ENCODE peak calls at places on chromosomes 6 and 20, in five cellular contexts. One of them, this sample, is unnamed.

GRCh38 chr6:139131736-139132285 is 3.1 kb upstream of the HECA start:
- DNase-seq in cardiac muscle cell: no peak
- DNase-seq in heart left ventricle: no peak
- DNase-seq in right atrium auricular region: no peak
- DNase-seq in uterus: no peak
- DNase-seq in this sample: no peak

GRCh38 chr6:158756977-158757752 is 62.0 kb downstream of the EZR start:
- DNase-seq in uterus: no peak
- DNase-seq in cardiac muscle cell: no peak
- DNase-seq in right atrium auricular region: no peak
- DNase-seq in heart left ventricle: no peak
- DNase-seq in this sample: no peak

GRCh38 chr6:157434349-157435016 is 53.5 kb downstream of the ZDHHC14 start:
- DNase-seq in right atrium auricular region: peak
- DNase-seq in cardiac muscle cell: no peak
- DNase-seq in uterus: peak
- DNase-seq in heart left ventricle: peak
- DNase-seq in this sample: no peak

GRCh38 chr6:97215157-97215769 is 67.8 kb downstream of the MMS22L start:
- DNase-seq in heart left ventricle: no peak
- DNase-seq in uterus: no peak
- DNase-seq in cardiac muscle cell: peak
- DNase-seq in right atrium auricular region: no peak
- DNase-seq in this sample: no peak

GRCh38 chr6:111602481-111603404 is 2.9 kb downstream of the TRAF3IP2 start:
- DNase-seq in heart left ventricle: peak
- DNase-seq in uterus: peak
- DNase-seq in cardiac muscle cell: peak
- DNase-seq in right atrium auricular region: peak
- DNase-seq in this sample: no peak

GRCh38 chr6:90369024-90369519 is 72.4 kb upstream of the BACH2 start:
- DNase-seq in heart left ventricle: peak
- DNase-seq in cardiac muscle cell: no peak
- DNase-seq in right atrium auricular region: peak
- DNase-seq in uterus: peak
- DNase-seq in this sample: no peak

GRCh38 chr20:16758459-16759160 is 10.5 kb downstream of the OTOR start:
- DNase-seq in uterus: no peak
- DNase-seq in cardiac muscle cell: no peak
- DNase-seq in right atrium auricular region: no peak
- DNase-seq in heart left ventricle: no peak
- DNase-seq in this sample: no peak

GRCh38 chr20:6919792-6920468 is 152.4 kb downstream of the BMP2 start:
- DNase-seq in uterus: no peak
- DNase-seq in right atrium auricular region: no peak
- DNase-seq in heart left ventricle: no peak
- DNase-seq in cardiac muscle cell: no peak
- DNase-seq in this sample: no peak

GRCh38 chr6:23561732-23562131 is 564.3 kb upstream of the NRSN1 start:
- DNase-seq in right atrium auricular region: no peak
- DNase-seq in cardiac muscle cell: no peak
- DNase-seq in heart left ventricle: no peak
- DNase-seq in uterus: no peak
- DNase-seq in this sample: no peak

GRCh38 chr6:30881987-30882763 is 2.1 kb upstream of the DDR1 start:
- DNase-seq in cardiac muscle cell: peak
- DNase-seq in heart left ventricle: no peak
- DNase-seq in uterus: peak
- DNase-seq in right atrium auricular region: no peak
- DNase-seq in this sample: no peak

GRCh38 chr6:27374824-27375612 is 13.5 kb upstream of the ZNF391 start:
- DNase-seq in uterus: peak
- DNase-seq in right atrium auricular region: peak
- DNase-seq in heart left ventricle: peak
- DNase-seq in cardiac muscle cell: peak
- DNase-seq in this sample: peak
- H3K27ac ChIP-seq in uterus: peak
- H3K27ac ChIP-seq in right atrium auricular region: peak
- H3K27ac ChIP-seq in heart left ventricle: peak
- H3K27ac ChIP-seq in cardiac muscle cell: peak
- H3K27ac ChIP-seq in this sample: peak

GRCh38 chr6:65786815-65787214 is 79.8 kb upstream of the EYS start:
- DNase-seq in cardiac muscle cell: no peak
- DNase-seq in heart left ventricle: no peak
- DNase-seq in uterus: no peak
- DNase-seq in right atrium auricular region: no peak
- DNase-seq in this sample: no peak
- H3K4me3 ChIP-seq in cardiac muscle cell: no peak
- H3K4me3 ChIP-seq in heart left ventricle: no peak
- H3K4me3 ChIP-seq in uterus: no peak
- H3K4me3 ChIP-seq in right atrium auricular region: no peak
- H3K4me3 ChIP-seq in this sample: no peak

GRCh38 chr6:11770546-11771466 is 7.8 kb downstream of the ADTRP start:
- DNase-seq in heart left ventricle: peak
- DNase-seq in cardiac muscle cell: no peak
- DNase-seq in uterus: peak
- DNase-seq in right atrium auricular region: peak
- DNase-seq in this sample: no peak

GRCh38 chr6:11769816-11770545 is 8.6 kb downstream of the ADTRP start:
- DNase-seq in uterus: no peak
- DNase-seq in cardiac muscle cell: no peak
- DNase-seq in heart left ventricle: no peak
- DNase-seq in right atrium auricular region: no peak
- DNase-seq in this sample: no peak

GRCh38 chr6:11772109-11772830 is 6.3 kb downstream of the ADTRP start:
- DNase-seq in cardiac muscle cell: no peak
- DNase-seq in heart left ventricle: no peak
- DNase-seq in right atrium auricular region: peak
- DNase-seq in uterus: peak
- DNase-seq in this sample: no peak

GRCh38 chr6:11773013-11773412 is 5.6 kb downstream of the ADTRP start:
- DNase-seq in uterus: no peak
- DNase-seq in heart left ventricle: no peak
- DNase-seq in right atrium auricular region: no peak
- DNase-seq in cardiac muscle cell: no peak
- DNase-seq in this sample: no peak

GRCh38 chr6:11771473-11772048 is 7.0 kb downstream of the ADTRP start:
- DNase-seq in cardiac muscle cell: no peak
- DNase-seq in uterus: no peak
- DNase-seq in heart left ventricle: no peak
- DNase-seq in right atrium auricular region: no peak
- DNase-seq in this sample: no peak
- H3K27ac ChIP-seq in cardiac muscle cell: no peak
- H3K27ac ChIP-seq in uterus: peak
- H3K27ac ChIP-seq in heart left ventricle: peak
- H3K27ac ChIP-seq in right atrium auricular region: peak
- H3K27ac ChIP-seq in this sample: no peak

GRCh38 chr6:136788069-136788902 is 4.0 kb downstream of the MAP3K5 start:
- DNase-seq in right atrium auricular region: no peak
- DNase-seq in uterus: no peak
- DNase-seq in cardiac muscle cell: no peak
- DNase-seq in heart left ventricle: no peak
- DNase-seq in this sample: peak
- H3K4me3 ChIP-seq in right atrium auricular region: no peak
- H3K4me3 ChIP-seq in uterus: peak
- H3K4me3 ChIP-seq in cardiac muscle cell: no peak
- H3K4me3 ChIP-seq in heart left ventricle: no peak
- H3K4me3 ChIP-seq in this sample: peak

GRCh38 chr6:42766163-42766670 is 15.6 kb upstream of the BICRAL start:
- DNase-seq in heart left ventricle: no peak
- DNase-seq in uterus: no peak
- DNase-seq in right atrium auricular region: no peak
- DNase-seq in cardiac muscle cell: no peak
- DNase-seq in this sample: no peak
- H3K27ac ChIP-seq in heart left ventricle: no peak
- H3K27ac ChIP-seq in uterus: no peak
- H3K27ac ChIP-seq in right atrium auricular region: no peak
- H3K27ac ChIP-seq in cardiac muscle cell: no peak
- H3K27ac ChIP-seq in this sample: no peak

GRCh38 chr6:6002809-6003333 is 3.9 kb downstream of the NRN1 start:
- DNase-seq in uterus: no peak
- DNase-seq in right atrium auricular region: no peak
- DNase-seq in cardiac muscle cell: no peak
- DNase-seq in heart left ventricle: no peak
- DNase-seq in this sample: no peak
- H3K4me3 ChIP-seq in uterus: no peak
- H3K4me3 ChIP-seq in right atrium auricular region: peak
- H3K4me3 ChIP-seq in cardiac muscle cell: no peak
- H3K4me3 ChIP-seq in heart left ventricle: peak
- H3K4me3 ChIP-seq in this sample: peak

DNA sequence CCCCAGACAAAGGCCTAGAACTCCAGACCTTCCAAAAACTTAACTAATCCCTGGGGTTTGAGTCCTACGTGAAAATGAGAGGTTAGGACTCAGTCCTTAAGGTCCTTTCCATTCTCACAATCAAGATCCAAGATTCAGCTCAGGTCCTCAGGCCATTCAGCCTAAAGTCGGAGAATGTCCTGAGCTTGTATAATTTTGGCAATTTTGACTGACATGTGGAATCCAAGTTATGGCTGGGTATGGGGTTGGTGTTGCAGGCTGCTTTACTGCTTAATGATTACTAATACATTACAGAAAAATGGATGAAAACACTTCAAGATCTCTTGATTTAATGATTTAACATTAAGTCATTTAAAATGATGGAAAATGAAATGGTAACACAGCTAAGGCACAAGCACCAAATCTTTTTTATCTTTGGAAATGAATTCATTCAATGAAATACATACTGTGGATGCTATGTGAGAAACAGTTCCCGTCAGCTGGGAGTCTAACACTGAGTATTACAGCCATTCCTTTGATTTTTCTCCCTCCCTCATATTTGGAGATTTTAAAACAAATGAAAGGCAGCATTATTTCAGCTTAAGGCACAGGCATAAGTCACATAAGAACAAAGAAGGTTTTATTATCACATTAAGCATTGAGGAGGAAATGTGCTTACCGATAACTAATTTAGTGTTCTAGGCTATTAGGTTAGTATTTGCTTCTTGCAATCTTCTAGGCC is 1.3 kb downstream of the ARHGAP18 start:
- DNase-seq in cardiac muscle cell: no peak
- DNase-seq in uterus: no peak
- DNase-seq in heart left ventricle: no peak
- DNase-seq in right atrium auricular region: no peak
- DNase-seq in this sample: no peak
- H3K27ac ChIP-seq in cardiac muscle cell: no peak
- H3K27ac ChIP-seq in uterus: peak
- H3K27ac ChIP-seq in heart left ventricle: peak
- H3K27ac ChIP-seq in right atrium auricular region: peak
- H3K27ac ChIP-seq in this sample: peak

DNA sequence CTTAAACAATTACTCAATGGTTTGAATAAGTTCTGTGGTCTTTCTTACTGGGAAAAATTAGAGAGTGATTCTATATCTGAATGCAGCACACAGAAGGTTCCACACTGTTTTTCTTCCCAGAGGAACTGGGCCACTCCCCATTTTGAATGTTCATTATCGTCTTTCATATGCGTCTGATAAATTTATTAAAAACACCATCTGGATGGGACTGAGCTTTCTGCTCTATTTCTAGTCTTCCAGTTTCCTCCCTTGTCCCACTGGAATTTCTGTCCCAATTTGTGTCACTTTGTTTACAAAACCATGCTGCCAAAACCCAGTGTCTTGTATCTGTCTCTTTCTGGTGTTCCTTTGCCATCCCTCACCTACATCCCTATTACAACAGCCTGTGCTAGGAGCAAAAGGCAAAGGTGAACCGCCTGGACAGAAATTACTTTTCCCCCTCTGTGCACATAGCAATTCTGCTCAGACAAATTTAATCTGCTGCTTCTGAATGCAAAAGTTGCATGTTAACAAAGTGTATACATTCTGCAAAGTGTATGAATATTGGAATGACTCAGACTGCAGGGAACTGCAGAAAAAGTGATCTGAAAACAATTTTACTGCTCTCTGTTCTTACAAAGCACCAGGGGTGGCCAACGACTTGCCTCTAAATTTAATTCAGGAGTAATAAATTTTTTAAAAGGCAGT is 333.6 kb downstream of the BTBD9 start:
- DNase-seq in heart left ventricle: no peak
- DNase-seq in uterus: no peak
- DNase-seq in right atrium auricular region: no peak
- DNase-seq in cardiac muscle cell: no peak
- DNase-seq in this sample: no peak
- H3K4me3 ChIP-seq in heart left ventricle: no peak
- H3K4me3 ChIP-seq in uterus: no peak
- H3K4me3 ChIP-seq in right atrium auricular region: no peak
- H3K4me3 ChIP-seq in cardiac muscle cell: no peak
- H3K4me3 ChIP-seq in this sample: no peak

GRCh38 chr6:108612852-108613251 is 52.1 kb downstream of the FOXO3 start:
- DNase-seq in cardiac muscle cell: no peak
- DNase-seq in heart left ventricle: no peak
- DNase-seq in right atrium auricular region: no peak
- DNase-seq in uterus: no peak
- DNase-seq in this sample: no peak
- H3K27ac ChIP-seq in cardiac muscle cell: no peak
- H3K27ac ChIP-seq in heart left ventricle: no peak
- H3K27ac ChIP-seq in right atrium auricular region: no peak
- H3K27ac ChIP-seq in uterus: peak
- H3K27ac ChIP-seq in this sample: no peak

This sample was measured in CD8-positive, alpha-beta memory T cell.